ENCODE peak calls at places on chromosome 12, in seven cellular contexts. M, E, K, V, X, W and U are unnamed samples.

GRCh38 chr12:23098110-23099049 is 473.4 kb downstream of the ETNK1 start:
- DNase-seq in X (no peak), V (no peak), E (no peak), W (no peak), K (peak), M (no peak), U (no peak)

GRCh38 chr12:5945071-5946008 is at the start of gene ANO2:
- DNase-seq in M (no peak), K (peak), E (no peak), X (no peak), V (no peak), W (no peak), U (no peak)

GRCh38 chr12:43501705-43502104 is 50.3 kb downstream of the ADAMTS20 start:
- DNase-seq in K (peak), M (no peak), W (peak), E (no peak), V (no peak), X (no peak), U (no peak)

GRCh38 chr12:70120970-70121369 is 122.3 kb upstream of the CNOT2 start:
- DNase-seq in W (no peak), K (peak), E (no peak), M (no peak), X (no peak), V (no peak), U (no peak)

GRCh38 chr12:108642269-108642870 is 8.7 kb upstream of the SELPLG start:
- DNase-seq in X (peak), K (no peak), V (no peak), E (no peak), M (no peak), W (no peak), U (no peak)

GRCh38 chr12:13947237-13947945 is 34.0 kb downstream of the GRIN2B start:
- DNase-seq in K (no peak), M (no peak), X (no peak), W (no peak), E (no peak), V (no peak), U (no peak)

GRCh38 chr12:47979166-47979565 is 15.8 kb downstream of the TMEM106C start:
- DNase-seq in K (no peak), E (no peak), V (no peak), M (no peak), W (no peak), X (no peak), U (no peak)

GRCh38 chr12:118060301-118061010 is 523 bp downstream of the WSB2 start:
- DNase-seq in K (no peak), M (peak), E (peak), V (peak), X (peak), W (peak), U (peak)

GRCh38 chr12:33690562-33690961 is 250.9 kb upstream of the SYT10 start:
- DNase-seq in M (no peak), X (no peak), V (no peak), K (no peak), E (no peak), W (no peak), U (no peak)

GRCh38 chr12:112941528-112942335 is 3.5 kb downstream of the OAS3 start:
- DNase-seq in K (peak), W (no peak), E (no peak), M (no peak), V (no peak), X (no peak), U (no peak)

GRCh38 chr12:82937151-82937550 is 250.4 kb downstream of the TMTC2 start:
- DNase-seq in K (no peak), E (no peak), W (no peak), X (no peak), M (no peak), V (no peak), U (no peak)

GRCh38 chr12:131726-132465 is 65.3 kb downstream of the IQSEC3 start:
- DNase-seq in X (no peak), K (no peak), V (no peak), W (no peak), M (no peak), E (no peak), U (no peak)

GRCh38 chr12:72057330-72057911 is 118.8 kb downstream of the TPH2 start:
- DNase-seq in E (no peak), V (no peak), W (no peak), K (no peak), M (no peak), X (no peak), U (no peak)
- TF ChIP-seq EP300 in E (no peak), V (no peak), W (no peak), K (no peak), M (no peak), X (no peak), U (no peak)

DNA sequence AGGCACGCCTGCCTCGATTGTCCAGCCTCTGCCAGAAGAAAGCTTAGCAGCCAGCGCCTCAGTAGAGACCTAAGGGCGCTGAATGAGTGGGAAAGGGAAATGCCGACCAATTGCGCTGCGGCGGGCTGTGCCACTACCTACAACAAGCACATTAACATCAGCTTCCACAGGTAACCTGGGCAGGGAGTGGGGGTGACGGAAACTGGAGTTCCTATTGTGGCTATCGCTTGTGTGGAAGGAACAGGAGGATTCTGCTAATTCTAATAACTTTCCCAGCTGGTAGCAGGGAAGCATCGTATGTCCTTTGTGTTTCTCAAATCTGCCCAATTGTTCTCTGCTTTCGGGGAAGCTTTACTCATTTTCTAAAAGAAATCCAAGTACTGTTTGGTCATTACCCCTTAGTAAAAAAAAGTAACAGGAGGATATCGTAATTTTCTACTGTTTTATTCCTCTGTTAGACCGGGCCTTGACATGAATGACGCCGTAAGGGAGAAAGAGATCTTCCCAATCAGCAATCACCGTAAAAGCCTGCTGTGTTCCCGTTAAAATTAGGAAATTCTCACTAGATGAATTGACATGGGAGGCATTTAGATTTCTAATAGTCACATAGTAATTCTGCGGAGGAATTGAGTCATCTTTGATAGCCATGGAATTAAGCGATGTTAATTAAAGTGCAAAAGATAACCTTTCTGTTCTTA is 459 bp downstream of the THAP2 start:
- DNase-seq in X (no peak), E (no peak), K (no peak), M (no peak), V (no peak), W (peak), U (no peak)
- TF ChIP-seq EP300 in X (no peak), E (no peak), K (no peak), M (no peak), V (no peak), W (no peak), U (no peak)

GRCh38 chr12:28766398-28766797 is 382.7 kb upstream of the FAR2 start:
- DNase-seq in E (no peak), K (peak), W (no peak), V (no peak), X (no peak), M (no peak), U (no peak)
- TF ChIP-seq EP300 in E (no peak), K (no peak), W (no peak), V (no peak), X (no peak), M (no peak), U (no peak)

GRCh38 chr12:62653740-62654139 is 187.1 kb downstream of the MON2 start:
- DNase-seq in K (no peak), V (no peak), M (no peak), X (no peak), E (no peak), W (no peak), U (no peak)
- TF ChIP-seq EP300 in K (no peak), V (no peak), M (no peak), X (no peak), E (no peak), W (no peak), U (no peak)

GRCh38 chr12:53696655-53697321 is 20.9 kb upstream of the ATP5MC2 start:
- DNase-seq in V (no peak), M (no peak), W (no peak), X (no peak), K (no peak), E (no peak), U (no peak)
- TF ChIP-seq EP300 in V (no peak), M (no peak), W (no peak), X (no peak), K (no peak), E (no peak), U (no peak)

GRCh38 chr12:58529897-58530296 is 390.4 kb downstream of the LRIG3 start:
- DNase-seq in K (no peak), V (no peak), W (no peak), M (no peak), E (no peak), X (no peak), U (no peak)
- TF ChIP-seq EP300 in K (peak), V (peak), W (no peak), M (no peak), E (no peak), X (no peak), U (no peak)

GRCh38 chr12:56688129-56688845 is at the start of gene PTGES3:
- DNase-seq in V (peak), X (peak), W (peak), M (peak), E (peak), K (peak), U (peak)
- TF ChIP-seq EP300 in V (no peak), X (no peak), W (no peak), M (peak), E (no peak), K (no peak), U (peak)

GRCh38 chr12:29783773-29784666 is at the start of gene TMTC1:
- DNase-seq in E (peak), W (peak), M (peak), V (peak), K (peak), X (peak), U (peak)

GRCh38 chr12:29781705-29782266 is 2.0 kb downstream of the TMTC1 start:
- DNase-seq in V (no peak), M (no peak), X (no peak), E (no peak), W (no peak), K (no peak), U (no peak)

GRCh38 chr12:29781176-29781575 is 2.6 kb downstream of the TMTC1 start:
- DNase-seq in W (no peak), E (no peak), M (no peak), K (no peak), V (no peak), X (no peak), U (no peak)

GRCh38 chr12:29782821-29783772 is 645 bp downstream of the TMTC1 start:
- DNase-seq in W (no peak), M (peak), X (peak), E (peak), K (peak), V (peak), U (peak)

GRCh38 chr12:29782285-29782820 is 1.4 kb downstream of the TMTC1 start:
- DNase-seq in K (no peak), E (no peak), W (no peak), M (no peak), X (no peak), V (no peak), U (peak)
- TF ChIP-seq EP300 in K (no peak), E (no peak), W (no peak), M (no peak), X (no peak), V (no peak), U (no peak)

GRCh38 chr12:52025301-52026172 is 18.8 kb downstream of the TAMALIN start:
- DNase-seq in W (peak), E (peak), V (peak), M (peak), K (peak), X (peak), U (peak)
- TF ChIP-seq EP300 in W (no peak), E (no peak), V (peak), M (no peak), K (no peak), X (no peak), U (peak)

DNA sequence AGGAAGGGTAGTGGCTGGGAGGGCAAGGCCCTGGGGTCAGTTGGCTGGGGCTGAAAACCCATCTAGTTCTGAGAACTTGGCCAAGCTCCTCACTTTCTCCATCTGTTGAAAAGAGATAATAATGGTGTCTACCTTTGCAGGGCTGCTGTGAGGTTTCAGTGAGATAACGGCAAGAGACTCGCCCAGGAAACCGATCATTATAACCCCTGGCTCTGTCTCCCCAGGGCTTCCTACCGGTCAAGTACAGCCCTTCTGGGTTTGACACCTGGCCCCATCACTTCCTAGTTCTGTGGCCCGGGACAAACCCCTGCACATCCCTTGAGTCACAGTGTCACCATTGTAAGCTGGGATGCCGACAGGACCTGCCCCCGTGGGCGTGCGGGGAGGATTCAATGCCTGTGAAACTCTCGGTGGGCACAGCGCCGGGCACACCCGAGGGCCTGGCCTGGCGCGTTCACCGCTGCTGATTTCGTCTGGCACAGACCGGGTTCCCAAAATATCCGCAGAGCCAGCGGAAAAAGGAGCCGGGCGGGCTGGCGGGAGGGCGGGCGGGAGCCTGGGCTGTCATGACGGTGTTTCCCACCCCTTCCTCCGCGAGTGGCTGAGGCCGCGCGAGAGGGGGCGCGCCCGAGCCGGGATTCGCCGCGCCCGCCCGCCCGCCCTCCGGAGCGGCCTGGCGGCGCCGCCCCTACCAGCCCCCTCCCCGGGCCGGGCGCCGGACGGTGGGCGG is 4.5 kb downstream of the KMT5A start:
- DNase-seq in K (peak), X (peak), W (peak), M (peak), V (peak), E (peak), U (peak)
- TF ChIP-seq EP300 in K (no peak), X (no peak), W (no peak), M (no peak), V (no peak), E (no peak), U (peak)